ENCODE peak calls at places on chromosomes 12 and 14, in eight cellular contexts. One of them, this sample, is unnamed.

GRCh38 chr12:54460317-54460935 is 13.0 kb downstream of the GTSF1 start:
- DNase-seq in lower lobe of right lung: no peak
- DNase-seq in CD4-positive, alpha-beta T cell: no peak
- DNase-seq in stomach: no peak
- DNase-seq in heart left ventricle: no peak
- DNase-seq in psoas muscle: no peak
- DNase-seq in WTC11: no peak
- DNase-seq in lung: no peak
- DNase-seq in this sample: no peak

GRCh38 chr12:66572845-66573244 is 106.0 kb downstream of the GRIP1 start:
- DNase-seq in lower lobe of right lung: no peak
- DNase-seq in CD4-positive, alpha-beta T cell: no peak
- DNase-seq in stomach: no peak
- DNase-seq in heart left ventricle: no peak
- DNase-seq in psoas muscle: no peak
- DNase-seq in WTC11: no peak
- DNase-seq in lung: no peak
- DNase-seq in this sample: no peak

GRCh38 chr14:75184447-75184846 is 8.0 kb upstream of the TMED10 start:
- DNase-seq in lower lobe of right lung: no peak
- DNase-seq in CD4-positive, alpha-beta T cell: no peak
- DNase-seq in stomach: no peak
- DNase-seq in heart left ventricle: no peak
- DNase-seq in psoas muscle: no peak
- DNase-seq in WTC11: no peak
- DNase-seq in lung: no peak
- DNase-seq in this sample: no peak

GRCh38 chr12:58907326-58907855 is 12.9 kb downstream of the LRIG3 start:
- DNase-seq in lower lobe of right lung: no peak
- DNase-seq in CD4-positive, alpha-beta T cell: no peak
- DNase-seq in stomach: no peak
- DNase-seq in heart left ventricle: no peak
- DNase-seq in psoas muscle: no peak
- DNase-seq in WTC11: no peak
- DNase-seq in lung: no peak
- DNase-seq in this sample: no peak

GRCh38 chr12:72272731-72273498 is 745 bp downstream of the TRHDE start:
- DNase-seq in lower lobe of right lung: peak; percentile 56
- DNase-seq in CD4-positive, alpha-beta T cell: no peak
- DNase-seq in stomach: no peak
- DNase-seq in heart left ventricle: no peak
- DNase-seq in psoas muscle: peak; percentile 60
- DNase-seq in WTC11: peak; percentile 24
- DNase-seq in lung: no peak
- DNase-seq in this sample: peak; percentile 20

GRCh38 chr12:45669093-45669492 is 60.4 kb upstream of the ARID2 start:
- DNase-seq in lower lobe of right lung: no peak
- DNase-seq in CD4-positive, alpha-beta T cell: no peak
- DNase-seq in stomach: no peak
- DNase-seq in heart left ventricle: no peak
- DNase-seq in psoas muscle: no peak
- DNase-seq in WTC11: no peak
- DNase-seq in lung: no peak
- DNase-seq in this sample: no peak

GRCh38 chr12:119676022-119676421 is 8.1 kb downstream of the PRKAB1 start:
- DNase-seq in lower lobe of right lung: no peak
- DNase-seq in CD4-positive, alpha-beta T cell: no peak
- DNase-seq in stomach: no peak
- DNase-seq in heart left ventricle: no peak
- DNase-seq in psoas muscle: no peak
- DNase-seq in WTC11: no peak
- DNase-seq in lung: no peak
- DNase-seq in this sample: no peak

GRCh38 chr12:42296503-42297109 is 29.3 kb downstream of the ZCRB1 start:
- DNase-seq in lower lobe of right lung: no peak
- DNase-seq in CD4-positive, alpha-beta T cell: no peak
- DNase-seq in stomach: no peak
- DNase-seq in heart left ventricle: no peak
- DNase-seq in psoas muscle: no peak
- DNase-seq in WTC11: no peak
- DNase-seq in lung: no peak
- DNase-seq in this sample: no peak

GRCh38 chr14:51862171-51862838 is 1.9 kb downstream of the GNG2 start:
- DNase-seq in lower lobe of right lung: no peak
- DNase-seq in CD4-positive, alpha-beta T cell: no peak
- DNase-seq in stomach: no peak
- DNase-seq in heart left ventricle: no peak
- DNase-seq in psoas muscle: no peak
- DNase-seq in WTC11: no peak
- DNase-seq in lung: no peak
- DNase-seq in this sample: no peak

GRCh38 chr12:131829351-131829794 is 1.2 kb downstream of the MMP17 start:
- DNase-seq in lower lobe of right lung: no peak
- DNase-seq in CD4-positive, alpha-beta T cell: no peak
- DNase-seq in stomach: no peak
- DNase-seq in heart left ventricle: no peak
- DNase-seq in psoas muscle: no peak
- DNase-seq in WTC11: no peak
- DNase-seq in lung: no peak
- DNase-seq in this sample: no peak

GRCh38 chr12:30794591-30795409 is 40.0 kb upstream of the CAPRIN2 start:
- DNase-seq in lower lobe of right lung: no peak
- DNase-seq in CD4-positive, alpha-beta T cell: no peak
- DNase-seq in stomach: no peak
- DNase-seq in heart left ventricle: no peak
- DNase-seq in psoas muscle: no peak
- DNase-seq in WTC11: peak; percentile 42
- DNase-seq in lung: no peak
- DNase-seq in this sample: no peak

GRCh38 chr12:53069621-53070410 is 9.4 kb downstream of the SPRYD3 start:
- DNase-seq in lower lobe of right lung: no peak
- DNase-seq in CD4-positive, alpha-beta T cell: no peak
- DNase-seq in stomach: no peak
- DNase-seq in heart left ventricle: peak; percentile 52
- DNase-seq in psoas muscle: peak; percentile 90
- DNase-seq in WTC11: no peak
- DNase-seq in lung: peak; percentile 30
- DNase-seq in this sample: no peak

GRCh38 chr12:11761869-11762567 is 112.5 kb downstream of the ETV6 start:
- DNase-seq in lower lobe of right lung: no peak
- DNase-seq in CD4-positive, alpha-beta T cell: no peak
- DNase-seq in stomach: no peak
- DNase-seq in heart left ventricle: no peak
- DNase-seq in psoas muscle: no peak
- DNase-seq in WTC11: no peak
- DNase-seq in lung: no peak
- DNase-seq in this sample: no peak

GRCh38 chr12:131124487-131125280 is 171.0 kb downstream of the ADGRD1 start:
- DNase-seq in lower lobe of right lung: no peak
- DNase-seq in CD4-positive, alpha-beta T cell: no peak
- DNase-seq in stomach: no peak
- DNase-seq in heart left ventricle: no peak
- DNase-seq in psoas muscle: no peak
- DNase-seq in WTC11: no peak
- DNase-seq in lung: no peak
- DNase-seq in this sample: no peak

GRCh38 chr14:19920021-19920657 is at the start of gene OR4K5:
- DNase-seq in lower lobe of right lung: no peak
- DNase-seq in CD4-positive, alpha-beta T cell: no peak
- DNase-seq in stomach: no peak
- DNase-seq in heart left ventricle: no peak
- DNase-seq in psoas muscle: no peak
- DNase-seq in WTC11: no peak
- DNase-seq in lung: no peak
- DNase-seq in this sample: no peak

GRCh38 chr14:66380143-66380542 is 106.0 kb upstream of the CCDC196 start:
- DNase-seq in lower lobe of right lung: no peak
- DNase-seq in CD4-positive, alpha-beta T cell: no peak
- DNase-seq in stomach: peak; percentile 60
- DNase-seq in heart left ventricle: no peak
- DNase-seq in psoas muscle: no peak
- DNase-seq in WTC11: no peak
- DNase-seq in lung: no peak
- DNase-seq in this sample: no peak

GRCh38 chr12:78248321-78248720 is 417.6 kb downstream of the NAV3 start:
- DNase-seq in lower lobe of right lung: no peak
- DNase-seq in CD4-positive, alpha-beta T cell: no peak
- DNase-seq in stomach: no peak
- DNase-seq in heart left ventricle: no peak
- DNase-seq in psoas muscle: no peak
- DNase-seq in WTC11: no peak
- DNase-seq in lung: no peak
- DNase-seq in this sample: no peak

GRCh38 chr12:51275088-51275487 is 4.9 kb upstream of the SMAGP start:
- DNase-seq in lower lobe of right lung: no peak
- DNase-seq in CD4-positive, alpha-beta T cell: no peak
- DNase-seq in stomach: no peak
- DNase-seq in heart left ventricle: no peak
- DNase-seq in psoas muscle: no peak
- DNase-seq in WTC11: no peak
- DNase-seq in lung: no peak
- DNase-seq in this sample: no peak

GRCh38 chr14:23058654-23059504 is 1.6 kb upstream of the CDH24 start:
- DNase-seq in lower lobe of right lung: no peak
- DNase-seq in CD4-positive, alpha-beta T cell: no peak
- DNase-seq in stomach: no peak
- DNase-seq in heart left ventricle: no peak
- DNase-seq in psoas muscle: peak; percentile 48
- DNase-seq in WTC11: no peak
- DNase-seq in lung: no peak
- DNase-seq in this sample: no peak

GRCh38 chr12:18549598-18549997 is 188.2 kb downstream of the PLCZ1 start:
- DNase-seq in lower lobe of right lung: no peak
- DNase-seq in CD4-positive, alpha-beta T cell: no peak
- DNase-seq in stomach: no peak
- DNase-seq in heart left ventricle: no peak
- DNase-seq in psoas muscle: no peak
- DNase-seq in WTC11: no peak
- DNase-seq in lung: no peak
- DNase-seq in this sample: no peak
- TF ChIP-seq CTCF in lower lobe of right lung: no peak
- TF ChIP-seq CTCF in CD4-positive, alpha-beta T cell: no peak
- TF ChIP-seq CTCF in stomach: no peak
- TF ChIP-seq CTCF in heart left ventricle: no peak
- TF ChIP-seq CTCF in psoas muscle: no peak
- TF ChIP-seq CTCF in WTC11: no peak
- TF ChIP-seq CTCF in lung: no peak
- TF ChIP-seq CTCF in this sample: peak; percentile 44

GRCh38 chr14:59507752-59508103 is 23.4 kb downstream of the JKAMP start:
- DNase-seq in lower lobe of right lung: no peak
- DNase-seq in CD4-positive, alpha-beta T cell: no peak
- DNase-seq in stomach: no peak
- DNase-seq in heart left ventricle: no peak
- DNase-seq in psoas muscle: no peak
- DNase-seq in WTC11: no peak
- DNase-seq in lung: no peak
- DNase-seq in this sample: no peak

GRCh38 chr14:59510957-59511356 is 26.6 kb downstream of the JKAMP start:
- DNase-seq in lower lobe of right lung: no peak
- DNase-seq in CD4-positive, alpha-beta T cell: no peak
- DNase-seq in stomach: no peak
- DNase-seq in heart left ventricle: no peak
- DNase-seq in psoas muscle: no peak
- DNase-seq in WTC11: no peak
- DNase-seq in lung: no peak
- DNase-seq in this sample: no peak

GRCh38 chr14:59509101-59509500 is 24.8 kb downstream of the JKAMP start:
- DNase-seq in lower lobe of right lung: no peak
- DNase-seq in CD4-positive, alpha-beta T cell: no peak
- DNase-seq in stomach: no peak
- DNase-seq in heart left ventricle: no peak
- DNase-seq in psoas muscle: no peak
- DNase-seq in WTC11: no peak
- DNase-seq in lung: no peak
- DNase-seq in this sample: no peak

GRCh38 chr14:59510001-59510400 is 25.7 kb downstream of the JKAMP start:
- DNase-seq in lower lobe of right lung: no peak
- DNase-seq in CD4-positive, alpha-beta T cell: no peak
- DNase-seq in stomach: no peak
- DNase-seq in heart left ventricle: no peak
- DNase-seq in psoas muscle: no peak
- DNase-seq in WTC11: no peak
- DNase-seq in lung: no peak
- DNase-seq in this sample: no peak

DNA sequence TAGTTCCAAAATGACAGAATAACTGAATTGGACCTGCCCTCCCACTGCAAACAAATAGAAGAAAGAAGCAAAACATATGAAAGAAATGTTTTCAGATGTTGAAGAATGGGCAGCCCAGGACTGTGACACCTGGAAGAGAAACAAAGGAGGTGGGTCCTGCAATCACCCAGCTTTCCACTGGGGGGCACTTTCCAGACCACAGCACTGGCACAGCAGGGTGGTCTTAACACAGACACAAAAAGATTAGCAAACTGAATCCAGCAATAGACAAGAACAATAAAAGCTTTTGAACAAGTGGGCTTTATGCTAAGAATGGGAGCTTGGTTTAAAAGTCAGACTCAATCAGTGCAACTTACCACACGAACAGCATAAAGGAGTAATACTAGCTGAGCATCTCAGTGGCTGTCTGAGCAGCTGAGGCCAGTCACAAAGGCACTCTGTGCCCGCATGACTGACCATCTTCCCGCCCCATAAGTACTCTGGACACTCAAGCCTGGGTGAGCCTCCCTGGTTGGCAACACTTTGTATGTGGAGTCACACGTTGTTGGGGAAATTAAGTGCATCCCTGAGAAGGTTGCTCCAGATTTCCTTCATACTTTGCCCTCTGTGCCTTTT is 27.7 kb downstream of the JKAMP start:
- DNase-seq in lower lobe of right lung: no peak
- DNase-seq in CD4-positive, alpha-beta T cell: no peak
- DNase-seq in stomach: no peak
- DNase-seq in heart left ventricle: no peak
- DNase-seq in psoas muscle: no peak
- DNase-seq in WTC11: peak; percentile 67
- DNase-seq in lung: no peak
- DNase-seq in this sample: peak; percentile 44
- TF ChIP-seq CTCF in lower lobe of right lung: peak; percentile 27
- TF ChIP-seq CTCF in CD4-positive, alpha-beta T cell: peak; percentile 31
- TF ChIP-seq CTCF in stomach: no peak
- TF ChIP-seq CTCF in heart left ventricle: peak; percentile 28
- TF ChIP-seq CTCF in psoas muscle: peak; percentile 25
- TF ChIP-seq CTCF in WTC11: peak; percentile 64
- TF ChIP-seq CTCF in lung: no peak
- TF ChIP-seq CTCF in this sample: peak; percentile 66

GRCh38 chr12:8837291-8837690 is 14.9 kb downstream of the A2ML1 start:
- DNase-seq in lower lobe of right lung: no peak
- DNase-seq in CD4-positive, alpha-beta T cell: no peak
- DNase-seq in stomach: no peak
- DNase-seq in heart left ventricle: no peak
- DNase-seq in psoas muscle: no peak
- DNase-seq in WTC11: no peak
- DNase-seq in lung: no peak
- DNase-seq in this sample: no peak
- TF ChIP-seq CTCF in lower lobe of right lung: no peak
- TF ChIP-seq CTCF in CD4-positive, alpha-beta T cell: no peak
- TF ChIP-seq CTCF in stomach: no peak
- TF ChIP-seq CTCF in heart left ventricle: no peak
- TF ChIP-seq CTCF in psoas muscle: no peak
- TF ChIP-seq CTCF in WTC11: no peak
- TF ChIP-seq CTCF in lung: no peak
- TF ChIP-seq CTCF in this sample: no peak

GRCh38 chr12:6073426-6073825 is 51.0 kb downstream of the VWF start:
- DNase-seq in lower lobe of right lung: no peak
- DNase-seq in CD4-positive, alpha-beta T cell: no peak
- DNase-seq in stomach: no peak
- DNase-seq in heart left ventricle: no peak
- DNase-seq in psoas muscle: no peak
- DNase-seq in WTC11: no peak
- DNase-seq in lung: no peak
- DNase-seq in this sample: no peak
- TF ChIP-seq CTCF in lower lobe of right lung: no peak
- TF ChIP-seq CTCF in CD4-positive, alpha-beta T cell: no peak
- TF ChIP-seq CTCF in stomach: no peak
- TF ChIP-seq CTCF in heart left ventricle: no peak
- TF ChIP-seq CTCF in psoas muscle: no peak
- TF ChIP-seq CTCF in WTC11: no peak
- TF ChIP-seq CTCF in lung: no peak
- TF ChIP-seq CTCF in this sample: no peak

This sample was measured in neural crest cell.